ENCODE peak calls at places on chromosomes 13 and 19, in four cellular contexts. A is GM23338, N is GM23248, D is HCT116. O is an unnamed sample. For H3K9me2, the result is how much of the 10 kb centered on the place peaks cover.

GRCh38 chr19:53877361-53877766 is 4.6 kb upstream of the PRKCG start:
- DNase-seq in N (peak), A (peak), D (no peak), O (no peak)

GRCh38 chr13:28545583-28546333 is 50.8 kb upstream of the FLT1 start:
- DNase-seq in N (no peak), A (no peak), D (no peak), O (peak)

GRCh38 chr19:15378529-15379082 is 981 bp downstream of the AKAP8 start:
- DNase-seq in A (peak), D (no peak), N (peak), O (peak)

GRCh38 chr13:106566682-106567420 is 1.1 kb downstream of the ARGLU1 start:
- DNase-seq in D (no peak), A (peak), N (peak), O (peak)

GRCh38 chr13:44818428-44818827 is 170.8 kb downstream of the NUFIP1 start:
- DNase-seq in N (peak), D (peak), A (peak), O (peak)

GRCh38 chr13:109746364-109746763 is 40.0 kb downstream of the IRS2 start:
- DNase-seq in N (no peak), A (no peak), D (no peak), O (no peak)

GRCh38 chr13:60001892-60002291 is 161.8 kb downstream of the DIAPH3 start:
- DNase-seq in D (no peak), N (peak), A (no peak), O (no peak)

GRCh38 chr13:103031332-103031873 is 34.8 kb downstream of the SLC10A2 start:
- DNase-seq in N (no peak), D (no peak), A (no peak), O (no peak)

GRCh38 chr19:15702590-15702930 is 25.3 kb upstream of the OR10H2 start:
- DNase-seq in D (peak), A (peak), N (peak), O (no peak)

GRCh38 chr19:11964858-11965645 is at the start of gene ZNF763:
- DNase-seq in D (no peak), A (peak), N (peak), O (peak)

GRCh38 chr19:42683917-42684513 is 56.3 kb downstream of the PSG3 start:
- DNase-seq in A (peak), D (peak), N (peak), O (no peak)

GRCh38 chr19:28424041-28424440 is 788.9 kb downstream of the UQCRFS1 start:
- DNase-seq in N (no peak), D (no peak), A (peak), O (no peak)

GRCh38 chr19:51800849-51801244 is 5.9 kb downstream of the FPR3 start:
- DNase-seq in N (no peak), D (no peak), A (no peak), O (no peak)

GRCh38 chr13:44032801-44033200 is 153.1 kb downstream of the LACC1 start:
- DNase-seq in N (peak), D (no peak), A (no peak), O (no peak)

GRCh38 chr19:16190736-16191135 is 5.5 kb downstream of the FAM32A start:
- DNase-seq in N (no peak), A (no peak), D (no peak), O (no peak)

GRCh38 chr19:29091127-29091526 is 121.8 kb downstream of the UQCRFS1 start:
- DNase-seq in A (peak), D (no peak), N (no peak), O (no peak)

GRCh38 chr13:70391678-70392077 is 283.4 kb upstream of the KLHL1 start:
- DNase-seq in A (peak), D (no peak), N (no peak), O (peak)

GRCh38 chr13:29503041-29503837 is 92.2 kb downstream of the SLC7A1 start:
- DNase-seq in A (peak), N (no peak), D (no peak), O (peak)

GRCh38 chr19:16191216-16191908 is 6.2 kb downstream of the FAM32A start:
- DNase-seq in D (no peak), A (peak), N (no peak), O (no peak)

GRCh38 chr13:110960219-110960618 is 45.4 kb upstream of the ANKRD10 start:
- DNase-seq in A (no peak), D (no peak), N (no peak), O (no peak)

DNA sequence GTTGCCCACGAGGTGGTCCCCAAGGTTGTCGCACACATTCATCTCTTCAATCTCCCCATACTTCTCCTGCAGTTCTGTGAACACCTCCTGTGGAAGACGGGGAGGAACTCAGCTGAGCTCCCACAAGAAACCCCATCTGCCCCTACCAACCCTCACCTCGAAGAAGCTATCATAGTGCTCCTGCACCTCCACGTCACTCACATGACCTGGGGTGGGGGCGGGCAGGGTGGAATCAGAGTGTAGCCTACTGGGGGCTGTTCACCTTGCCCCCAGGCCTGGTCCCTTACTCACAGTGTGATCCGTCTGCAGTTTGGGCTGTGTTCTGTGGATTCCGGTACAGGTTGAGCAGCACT is 907 bp downstream of the U2AF1L4 start:
- DNase-seq in D (no peak), N (no peak), A (no peak), O (no peak)
- H2AFZ ChIP-seq in D (no peak), N (peak), A (peak), O (no peak)

GRCh38 chr19:1453525-1454371 is 3.8 kb downstream of the APC2 start:
- DNase-seq in N (peak), A (peak), D (no peak), O (no peak)

GRCh38 chr19:1455002-1455335 is 5.0 kb downstream of the APC2 start:
- DNase-seq in N (no peak), D (no peak), A (no peak), O (no peak)

GRCh38 chr19:1451916-1452801 is 2.2 kb downstream of the APC2 start:
- DNase-seq in A (peak), D (no peak), N (no peak), O (no peak)

GRCh38 chr19:1450735-1451669 is 1.1 kb downstream of the APC2 start:
- DNase-seq in D (no peak), A (no peak), N (no peak), O (no peak)

DNA sequence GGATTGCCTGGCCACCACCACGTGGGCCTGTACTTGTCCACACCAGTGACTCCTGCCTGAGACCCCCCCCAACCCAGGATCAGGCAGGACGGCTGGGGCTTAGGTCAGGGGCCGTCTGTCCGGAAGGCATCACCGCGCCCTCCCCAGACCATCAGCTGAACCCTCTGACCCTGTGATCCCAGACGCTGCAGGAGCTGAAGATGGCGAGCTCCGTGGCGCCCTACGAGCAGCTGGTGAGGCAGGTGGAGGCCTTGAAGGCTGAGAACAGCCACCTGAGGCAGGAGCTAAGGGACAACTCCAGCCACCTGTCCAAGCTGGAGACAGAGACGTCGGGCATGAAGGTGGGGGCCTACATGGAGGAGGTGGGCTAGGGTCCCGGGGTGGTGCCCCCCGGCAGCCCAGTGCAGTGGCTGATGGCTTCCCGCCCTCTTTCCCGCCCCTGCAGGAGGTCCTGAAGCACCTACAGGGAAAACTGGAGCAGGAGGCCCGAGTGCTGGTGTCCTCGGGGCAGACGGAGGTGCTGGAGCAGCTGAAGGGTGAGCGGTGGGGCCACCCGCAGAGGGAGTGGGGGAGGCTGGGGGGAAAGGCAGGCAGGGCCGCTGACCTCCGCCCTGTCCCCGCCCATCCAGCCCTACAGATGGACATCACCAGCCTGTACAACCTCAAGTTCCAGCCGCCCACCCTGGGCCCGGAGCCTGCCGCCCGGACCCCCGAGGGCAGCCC is 3.0 kb downstream of the APC2 start:
- DNase-seq in N (no peak), D (no peak), A (peak), O (no peak)
- H3K9me2 ChIP-seq in N (under half), D (under half), A (under half), O (under half)

GRCh38 chr19:47542030-47542475 is 27.2 kb upstream of the NAPA start:
- DNase-seq in N (peak), D (no peak), A (no peak), O (peak)
- H2AFZ ChIP-seq in N (no peak), D (no peak), A (no peak), O (no peak)

DNA sequence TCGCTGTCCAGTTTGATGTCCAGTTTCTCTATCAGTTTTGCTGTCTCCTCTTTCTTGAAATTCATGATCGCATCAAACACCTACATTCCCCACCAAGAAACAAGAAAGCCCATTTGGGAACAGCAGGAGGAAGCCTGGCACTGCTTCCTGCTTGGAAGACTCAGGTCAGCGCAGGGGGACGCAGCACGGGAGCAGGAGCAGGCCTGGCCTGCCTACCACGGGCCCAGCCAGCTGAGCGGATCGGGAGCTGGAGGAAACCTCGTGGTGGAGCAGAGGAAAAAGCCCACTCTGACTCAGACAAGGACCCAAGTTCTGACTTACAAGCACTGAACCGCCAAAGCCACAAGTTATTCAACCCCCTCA is 3.9 kb downstream of the EEF2 start:
- DNase-seq in D (no peak), N (peak), A (no peak), O (no peak)
- H3K9me2 ChIP-seq in D (under half), N (under half), A (under half), O (under half)

DNA sequence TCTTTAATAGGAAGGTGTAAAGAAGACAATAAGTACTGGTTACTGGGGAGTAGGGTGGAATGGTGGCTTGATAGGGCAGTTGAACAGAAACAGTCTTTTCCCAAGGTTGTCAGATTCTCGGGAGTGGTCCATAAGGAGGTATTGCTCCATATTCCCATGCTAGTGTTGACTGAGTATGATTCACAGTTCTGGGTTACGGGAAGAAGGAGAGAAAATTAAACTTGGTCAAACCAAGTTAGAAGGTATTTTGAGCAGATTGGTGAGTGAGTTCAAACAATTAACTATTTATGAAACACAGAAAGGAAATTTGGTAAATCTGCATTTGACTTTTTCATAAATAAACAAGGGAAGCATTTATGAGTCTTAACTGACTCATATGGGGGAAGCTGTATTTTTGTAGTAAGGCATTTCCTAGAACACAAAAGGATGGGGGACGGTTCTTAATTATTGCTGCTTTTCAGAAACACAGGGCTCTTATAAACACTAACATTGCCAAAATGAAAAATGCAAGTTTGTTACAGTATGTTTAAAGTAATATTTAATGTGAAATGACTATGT is 2419.4 kb downstream of the PCDH9 start:
- DNase-seq in A (no peak), N (peak), D (no peak), O (no peak)
- H2AFZ ChIP-seq in A (no peak), N (no peak), D (no peak), O (no peak)

GRCh38 chr19:6246174-6247006 is 33.4 kb downstream of the MLLT1 start:
- DNase-seq in D (no peak), N (no peak), A (no peak), O (no peak)
- H3K9me2 ChIP-seq in D (under half), N (under half), A (under half), O (under half)

GRCh38 chr19:19260417-19260816 is 12.7 kb downstream of the TM6SF2 start:
- DNase-seq in A (peak), D (no peak), N (no peak), O (no peak)

GRCh38 chr19:19259741-19260140 is 13.4 kb downstream of the TM6SF2 start:
- DNase-seq in D (peak), A (peak), N (peak), O (no peak)

GRCh38 chr19:19262190-19263057 is 10.7 kb downstream of the TM6SF2 start:
- DNase-seq in A (peak), N (peak), D (no peak), O (no peak)

GRCh38 chr19:19260842-19261241 is 12.3 kb downstream of the TM6SF2 start:
- DNase-seq in A (peak), D (no peak), N (no peak), O (no peak)

GRCh38 chr19:19261350-19262189 is 11.5 kb downstream of the TM6SF2 start:
- DNase-seq in N (peak), D (no peak), A (peak), O (peak)
- H2AFZ ChIP-seq in N (no peak), D (no peak), A (peak), O (no peak)

GRCh38 chr13:99517984-99518383 is 16.7 kb downstream of the TM9SF2 start:
- DNase-seq in N (no peak), A (no peak), D (no peak), O (no peak)
- H3K9me2 ChIP-seq in N (under half), A (under half), D (under half), O (under half)

DNA sequence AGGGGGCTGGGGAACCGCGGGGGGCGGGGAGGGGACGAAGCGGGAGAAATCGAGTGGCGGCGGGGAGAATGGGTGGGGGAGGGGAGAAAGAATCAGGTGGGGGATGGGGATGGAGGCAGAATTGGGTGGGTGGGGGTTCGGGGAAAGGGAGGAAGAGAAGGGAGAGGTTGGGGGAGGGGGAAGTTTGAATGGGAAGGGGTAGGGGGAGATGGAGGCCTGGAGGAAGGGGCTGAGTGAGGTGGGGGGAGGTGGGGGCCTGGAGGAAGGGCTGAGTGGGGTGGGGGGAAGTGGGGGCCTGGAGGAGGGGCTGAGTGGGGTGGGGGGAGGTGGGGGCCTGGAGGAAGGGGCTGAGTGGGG is 391 bp upstream of the ADAMTS10 start:
- DNase-seq in D (no peak), N (no peak), A (peak), O (peak)
- H2AFZ ChIP-seq in D (no peak), N (peak), A (no peak), O (peak)